ENCODE peak calls at places on chromosomes 2 and 18, in eight cellular contexts. T is stomach; I is sigmoid colon; Q is epithelial cell of prostate; Y is amniotic stem cell; K is ELF-1; F is activated T-cell treated with anti-CD3 and anti-CD28 coated beads, Interleukin-2, amount 50 U/mL, for 72 hours; J is breast epithelium. E is an unnamed sample.

GRCh38 chr2:11237122-11237521 is 81.9 kb downstream of the SLC66A3 start:
- DNase-seq in T (no peak), I (no peak), Q (no peak), Y (no peak), K (no peak), F (no peak), J (no peak), E (no peak)

GRCh38 chr2:39730276-39730675 is 48.8 kb downstream of the THUMPD2 start:
- DNase-seq in T (no peak), I (no peak), Q (no peak), Y (no peak), K (no peak), F (no peak), J (no peak), E (no peak)

GRCh38 chr18:31610841-31611240 is 19.2 kb downstream of the TTR start:
- DNase-seq in T (peak), I (no peak), Q (no peak), Y (no peak), K (peak), F (no peak), J (no peak), E (no peak)

GRCh38 chr2:55771612-55772011 is 78.0 kb upstream of the PNPT1 start:
- DNase-seq in T (no peak), I (no peak), Q (no peak), Y (peak), K (no peak), F (no peak), J (no peak), E (no peak)

GRCh38 chr18:26868968-26869586 is 3.6 kb upstream of the AQP4 start:
- DNase-seq in T (no peak), I (no peak), Q (no peak), Y (no peak), K (no peak), F (no peak), J (no peak), E (no peak)

GRCh38 chr18:45688834-45689233 is 35.1 kb upstream of the SLC14A1 start:
- DNase-seq in T (no peak), I (no peak), Q (no peak), Y (no peak), K (no peak), F (peak), J (no peak), E (peak)

GRCh38 chr2:80141007-80141726 is 163.4 kb downstream of the LRRTM1 start:
- DNase-seq in T (no peak), I (no peak), Q (no peak), Y (no peak), K (no peak), F (no peak), J (no peak), E (no peak)

GRCh38 chr2:157777425-157777824 is 98.7 kb downstream of the ACVR1 start:
- DNase-seq in T (peak), I (no peak), Q (no peak), Y (no peak), K (peak), F (peak), J (no peak), E (no peak)

GRCh38 chr2:169670215-169670651 is 24.0 kb downstream of the CFAP210 start:
- DNase-seq in T (no peak), I (no peak), Q (no peak), Y (no peak), K (no peak), F (no peak), J (no peak), E (no peak)

GRCh38 chr2:207160115-207160514 is 5.6 kb downstream of the KLF7 start:
- DNase-seq in T (no peak), I (no peak), Q (no peak), Y (no peak), K (peak), F (no peak), J (no peak), E (no peak)

GRCh38 chr2:154452906-154453493 is 245.5 kb upstream of the KCNJ3 start:
- DNase-seq in T (no peak), I (no peak), Q (no peak), Y (no peak), K (no peak), F (no peak), J (no peak), E (no peak)

GRCh38 chr2:238597638-238598528 is 171.2 kb downstream of the ASB1 start:
- DNase-seq in T (no peak), I (no peak), Q (no peak), Y (no peak), K (no peak), F (no peak), J (no peak), E (no peak)

GRCh38 chr2:237895544-237896506 is 36.4 kb downstream of the RAMP1 start:
- DNase-seq in T (no peak), I (peak), Q (no peak), Y (no peak), K (peak), F (no peak), J (peak), E (peak)

GRCh38 chr2:202115385-202116060 is 42.5 kb downstream of the KIAA2012 start:
- DNase-seq in T (no peak), I (no peak), Q (no peak), Y (peak), K (no peak), F (no peak), J (no peak), E (no peak)

E was measured in upper lobe of left lung.